ENCODE peak calls at places on chromosomes 2 and 18, in nine cellular contexts. One of them, this sample, is unnamed.

GRCh38 chr2:4895376-4895775 is 796.8 kb upstream of the SOX11 start:
- DNase-seq in coronary artery: no peak
- DNase-seq in Peyer's patch: no peak
- DNase-seq in prostate gland: no peak
- DNase-seq in stomach: no peak
- DNase-seq in upper lobe of right lung: no peak
- DNase-seq in GM10248: no peak
- DNase-seq in foreskin fibroblast: no peak
- DNase-seq in heart left ventricle: no peak
- DNase-seq in this sample: no peak

GRCh38 chr2:22904126-22904684 is 480.8 kb upstream of the KLHL29 start:
- DNase-seq in coronary artery: no peak
- DNase-seq in Peyer's patch: no peak
- DNase-seq in prostate gland: no peak
- DNase-seq in stomach: peak
- DNase-seq in upper lobe of right lung: peak
- DNase-seq in GM10248: peak
- DNase-seq in foreskin fibroblast: no peak
- DNase-seq in heart left ventricle: peak
- DNase-seq in this sample: no peak

GRCh38 chr18:79458131-79458838 is 62.6 kb downstream of the NFATC1 start:
- DNase-seq in coronary artery: peak
- DNase-seq in Peyer's patch: no peak
- DNase-seq in prostate gland: no peak
- DNase-seq in stomach: peak
- DNase-seq in upper lobe of right lung: no peak
- DNase-seq in GM10248: no peak
- DNase-seq in foreskin fibroblast: peak
- DNase-seq in heart left ventricle: peak
- DNase-seq in this sample: peak

GRCh38 chr2:98932164-98932563 is 3.9 kb downstream of the CRACDL start:
- DNase-seq in coronary artery: no peak
- DNase-seq in Peyer's patch: no peak
- DNase-seq in prostate gland: no peak
- DNase-seq in stomach: no peak
- DNase-seq in upper lobe of right lung: peak
- DNase-seq in GM10248: no peak
- DNase-seq in foreskin fibroblast: no peak
- DNase-seq in heart left ventricle: no peak
- DNase-seq in this sample: no peak

GRCh38 chr2:86078801-86079545 is 26.7 kb downstream of the POLR1A start:
- DNase-seq in coronary artery: no peak
- DNase-seq in Peyer's patch: peak
- DNase-seq in prostate gland: peak
- DNase-seq in stomach: peak
- DNase-seq in upper lobe of right lung: no peak
- DNase-seq in GM10248: no peak
- DNase-seq in foreskin fibroblast: peak
- DNase-seq in heart left ventricle: no peak
- DNase-seq in this sample: no peak

GRCh38 chr2:2845796-2846315 is 514.8 kb upstream of the MYT1L start:
- DNase-seq in coronary artery: no peak
- DNase-seq in Peyer's patch: no peak
- DNase-seq in prostate gland: peak
- DNase-seq in stomach: no peak
- DNase-seq in upper lobe of right lung: peak
- DNase-seq in GM10248: no peak
- DNase-seq in foreskin fibroblast: no peak
- DNase-seq in heart left ventricle: no peak
- DNase-seq in this sample: no peak

GRCh38 chr2:16330571-16331351 is 334.9 kb downstream of the CYRIA start:
- DNase-seq in coronary artery: no peak
- DNase-seq in Peyer's patch: no peak
- DNase-seq in prostate gland: no peak
- DNase-seq in stomach: no peak
- DNase-seq in upper lobe of right lung: no peak
- DNase-seq in GM10248: no peak
- DNase-seq in foreskin fibroblast: no peak
- DNase-seq in heart left ventricle: peak
- DNase-seq in this sample: no peak

GRCh38 chr2:29360016-29360784 is 245.0 kb downstream of the CLIP4 start:
- DNase-seq in coronary artery: no peak
- DNase-seq in Peyer's patch: no peak
- DNase-seq in prostate gland: no peak
- DNase-seq in stomach: no peak
- DNase-seq in upper lobe of right lung: no peak
- DNase-seq in GM10248: no peak
- DNase-seq in foreskin fibroblast: no peak
- DNase-seq in heart left ventricle: no peak
- DNase-seq in this sample: no peak

GRCh38 chr18:46877329-46877987 is 39.8 kb downstream of the PIAS2 start:
- DNase-seq in coronary artery: no peak
- DNase-seq in Peyer's patch: no peak
- DNase-seq in prostate gland: peak
- DNase-seq in stomach: no peak
- DNase-seq in upper lobe of right lung: no peak
- DNase-seq in GM10248: no peak
- DNase-seq in foreskin fibroblast: no peak
- DNase-seq in heart left ventricle: no peak
- DNase-seq in this sample: no peak

GRCh38 chr2:27158468-27158867 is 9.7 kb downstream of the TCF23 start:
- DNase-seq in coronary artery: no peak
- DNase-seq in Peyer's patch: no peak
- DNase-seq in prostate gland: no peak
- DNase-seq in stomach: no peak
- DNase-seq in upper lobe of right lung: no peak
- DNase-seq in GM10248: no peak
- DNase-seq in foreskin fibroblast: no peak
- DNase-seq in heart left ventricle: no peak
- DNase-seq in this sample: no peak

GRCh38 chr2:215772003-215772402 is 241.3 kb downstream of the MREG start:
- DNase-seq in coronary artery: no peak
- DNase-seq in Peyer's patch: no peak
- DNase-seq in prostate gland: no peak
- DNase-seq in stomach: no peak
- DNase-seq in upper lobe of right lung: no peak
- DNase-seq in GM10248: no peak
- DNase-seq in foreskin fibroblast: no peak
- DNase-seq in heart left ventricle: no peak
- DNase-seq in this sample: no peak

GRCh38 chr2:205675861-205676516 is 6.3 kb upstream of the NRP2 start:
- DNase-seq in coronary artery: no peak
- DNase-seq in Peyer's patch: no peak
- DNase-seq in prostate gland: no peak
- DNase-seq in stomach: no peak
- DNase-seq in upper lobe of right lung: no peak
- DNase-seq in GM10248: no peak
- DNase-seq in foreskin fibroblast: peak
- DNase-seq in heart left ventricle: no peak
- DNase-seq in this sample: peak

GRCh38 chr2:152505495-152505906 is 170.5 kb downstream of the FMNL2 start:
- DNase-seq in coronary artery: no peak
- DNase-seq in Peyer's patch: no peak
- DNase-seq in prostate gland: no peak
- DNase-seq in stomach: no peak
- DNase-seq in upper lobe of right lung: peak
- DNase-seq in GM10248: peak
- DNase-seq in foreskin fibroblast: no peak
- DNase-seq in heart left ventricle: peak
- DNase-seq in this sample: no peak

GRCh38 chr2:67006373-67006960 is 390.7 kb upstream of the ETAA1 start:
- DNase-seq in coronary artery: no peak
- DNase-seq in Peyer's patch: no peak
- DNase-seq in prostate gland: no peak
- DNase-seq in stomach: no peak
- DNase-seq in upper lobe of right lung: no peak
- DNase-seq in GM10248: no peak
- DNase-seq in foreskin fibroblast: no peak
- DNase-seq in heart left ventricle: no peak
- DNase-seq in this sample: no peak

GRCh38 chr2:55585451-55586079 is 31.9 kb downstream of the PPP4R3B start:
- DNase-seq in coronary artery: no peak
- DNase-seq in Peyer's patch: no peak
- DNase-seq in prostate gland: no peak
- DNase-seq in stomach: no peak
- DNase-seq in upper lobe of right lung: no peak
- DNase-seq in GM10248: no peak
- DNase-seq in foreskin fibroblast: peak
- DNase-seq in heart left ventricle: no peak
- DNase-seq in this sample: peak

GRCh38 chr2:61707984-61708852 is 145.6 kb downstream of the FAM161A start:
- DNase-seq in coronary artery: no peak
- DNase-seq in Peyer's patch: no peak
- DNase-seq in prostate gland: peak
- DNase-seq in stomach: peak
- DNase-seq in upper lobe of right lung: no peak
- DNase-seq in GM10248: peak
- DNase-seq in foreskin fibroblast: peak
- DNase-seq in heart left ventricle: no peak
- DNase-seq in this sample: peak

GRCh38 chr2:55880416-55881143 is 43.0 kb downstream of the EFEMP1 start:
- DNase-seq in coronary artery: no peak
- DNase-seq in Peyer's patch: no peak
- DNase-seq in prostate gland: no peak
- DNase-seq in stomach: no peak
- DNase-seq in upper lobe of right lung: no peak
- DNase-seq in GM10248: no peak
- DNase-seq in foreskin fibroblast: no peak
- DNase-seq in heart left ventricle: no peak
- DNase-seq in this sample: no peak

GRCh38 chr2:25362564-25363145 is 20.9 kb upstream of the DNMT3A start:
- DNase-seq in coronary artery: no peak
- DNase-seq in Peyer's patch: peak
- DNase-seq in prostate gland: no peak
- DNase-seq in stomach: peak
- DNase-seq in upper lobe of right lung: no peak
- DNase-seq in GM10248: peak
- DNase-seq in foreskin fibroblast: peak
- DNase-seq in heart left ventricle: peak
- DNase-seq in this sample: no peak

GRCh38 chr2:216392945-216393840 is 19.1 kb upstream of the SMARCAL1 start:
- DNase-seq in coronary artery: no peak
- DNase-seq in Peyer's patch: no peak
- DNase-seq in prostate gland: no peak
- DNase-seq in stomach: no peak
- DNase-seq in upper lobe of right lung: no peak
- DNase-seq in GM10248: no peak
- DNase-seq in foreskin fibroblast: no peak
- DNase-seq in heart left ventricle: no peak
- DNase-seq in this sample: no peak

GRCh38 chr2:109455731-109456691 is 157.8 kb downstream of the SEPTIN10 start:
- DNase-seq in coronary artery: peak
- DNase-seq in Peyer's patch: no peak
- DNase-seq in prostate gland: no peak
- DNase-seq in stomach: no peak
- DNase-seq in upper lobe of right lung: peak
- DNase-seq in GM10248: no peak
- DNase-seq in foreskin fibroblast: no peak
- DNase-seq in heart left ventricle: no peak
- DNase-seq in this sample: no peak

GRCh38 chr2:85277416-85278158 is 50.2 kb downstream of the TGOLN2 start:
- DNase-seq in coronary artery: no peak
- DNase-seq in Peyer's patch: no peak
- DNase-seq in prostate gland: peak
- DNase-seq in stomach: no peak
- DNase-seq in upper lobe of right lung: no peak
- DNase-seq in GM10248: no peak
- DNase-seq in foreskin fibroblast: peak
- DNase-seq in heart left ventricle: peak
- DNase-seq in this sample: peak

GRCh38 chr2:23020659-23021058 is 364.3 kb upstream of the KLHL29 start:
- DNase-seq in coronary artery: no peak
- DNase-seq in Peyer's patch: no peak
- DNase-seq in prostate gland: no peak
- DNase-seq in stomach: no peak
- DNase-seq in upper lobe of right lung: no peak
- DNase-seq in GM10248: no peak
- DNase-seq in foreskin fibroblast: no peak
- DNase-seq in heart left ventricle: no peak
- DNase-seq in this sample: no peak

GRCh38 chr2:96534701-96535181 is 1.8 kb upstream of the ARID5A start:
- DNase-seq in coronary artery: no peak
- DNase-seq in Peyer's patch: no peak
- DNase-seq in prostate gland: peak
- DNase-seq in stomach: no peak
- DNase-seq in upper lobe of right lung: peak
- DNase-seq in GM10248: no peak
- DNase-seq in foreskin fibroblast: no peak
- DNase-seq in heart left ventricle: no peak
- DNase-seq in this sample: no peak

GRCh38 chr18:74459877-74460276 is 2.8 kb upstream of the DIPK1C start:
- DNase-seq in coronary artery: no peak
- DNase-seq in Peyer's patch: no peak
- DNase-seq in prostate gland: no peak
- DNase-seq in stomach: no peak
- DNase-seq in upper lobe of right lung: no peak
- DNase-seq in GM10248: no peak
- DNase-seq in foreskin fibroblast: peak
- DNase-seq in heart left ventricle: peak
- DNase-seq in this sample: no peak
- TF ChIP-seq CTCF in coronary artery: no peak
- TF ChIP-seq CTCF in Peyer's patch: no peak
- TF ChIP-seq CTCF in prostate gland: no peak
- TF ChIP-seq CTCF in stomach: no peak
- TF ChIP-seq CTCF in upper lobe of right lung: peak
- TF ChIP-seq CTCF in GM10248: no peak
- TF ChIP-seq CTCF in foreskin fibroblast: no peak
- TF ChIP-seq CTCF in heart left ventricle: no peak
- TF ChIP-seq CTCF in this sample: peak

GRCh38 chr18:40159141-40160017 is 1795.7 kb upstream of the PIK3C3 start:
- DNase-seq in coronary artery: no peak
- DNase-seq in Peyer's patch: no peak
- DNase-seq in prostate gland: no peak
- DNase-seq in stomach: no peak
- DNase-seq in upper lobe of right lung: no peak
- DNase-seq in GM10248: no peak
- DNase-seq in foreskin fibroblast: peak
- DNase-seq in heart left ventricle: no peak
- DNase-seq in this sample: peak
- TF ChIP-seq CTCF in coronary artery: no peak
- TF ChIP-seq CTCF in Peyer's patch: no peak
- TF ChIP-seq CTCF in prostate gland: peak
- TF ChIP-seq CTCF in stomach: no peak
- TF ChIP-seq CTCF in upper lobe of right lung: peak
- TF ChIP-seq CTCF in GM10248: no peak
- TF ChIP-seq CTCF in foreskin fibroblast: peak
- TF ChIP-seq CTCF in heart left ventricle: peak
- TF ChIP-seq CTCF in this sample: peak

GRCh38 chr2:188517549-188518255 is 226.0 kb downstream of the GULP1 start:
- DNase-seq in coronary artery: no peak
- DNase-seq in Peyer's patch: no peak
- DNase-seq in prostate gland: no peak
- DNase-seq in stomach: no peak
- DNase-seq in upper lobe of right lung: no peak
- DNase-seq in GM10248: no peak
- DNase-seq in foreskin fibroblast: no peak
- DNase-seq in heart left ventricle: no peak
- DNase-seq in this sample: peak
- TF ChIP-seq CTCF in coronary artery: no peak
- TF ChIP-seq CTCF in Peyer's patch: no peak
- TF ChIP-seq CTCF in prostate gland: no peak
- TF ChIP-seq CTCF in stomach: no peak
- TF ChIP-seq CTCF in upper lobe of right lung: no peak
- TF ChIP-seq CTCF in GM10248: no peak
- TF ChIP-seq CTCF in foreskin fibroblast: no peak
- TF ChIP-seq CTCF in heart left ventricle: no peak
- TF ChIP-seq CTCF in this sample: no peak

GRCh38 chr2:127649100-127649611 is 3.2 kb downstream of the GPR17 start:
- DNase-seq in coronary artery: no peak
- DNase-seq in Peyer's patch: no peak
- DNase-seq in prostate gland: peak
- DNase-seq in stomach: no peak
- DNase-seq in upper lobe of right lung: no peak
- DNase-seq in GM10248: no peak
- DNase-seq in foreskin fibroblast: no peak
- DNase-seq in heart left ventricle: peak
- DNase-seq in this sample: no peak
- TF ChIP-seq CTCF in coronary artery: no peak
- TF ChIP-seq CTCF in Peyer's patch: no peak
- TF ChIP-seq CTCF in prostate gland: no peak
- TF ChIP-seq CTCF in stomach: no peak
- TF ChIP-seq CTCF in upper lobe of right lung: no peak
- TF ChIP-seq CTCF in GM10248: no peak
- TF ChIP-seq CTCF in foreskin fibroblast: no peak
- TF ChIP-seq CTCF in heart left ventricle: no peak
- TF ChIP-seq CTCF in this sample: no peak

This sample was measured in HFFc6.